ENCODE peak calls at places on chromosomes 1 and 21, in eight cellular contexts. N is sigmoid colon, C is mucosa of descending colon, B is astrocyte, T is heart left ventricle, H is upper lobe of right lung, P is fibroblast of the aortic adventitia, D is stomach. L is an unnamed sample.

GRCh38 chr21:25717491-25718139 is 17.1 kb downstream of the ATP5PF start:
- DNase-seq in T (no peak), N (no peak), C (no peak), P (peak), B (peak), H (no peak), D (no peak), L (peak)

GRCh38 chr1:10152709-10153284 is 57.6 kb upstream of the KIF1B start:
- DNase-seq in D (peak), P (peak), N (no peak), B (peak), T (no peak), H (no peak), C (no peak), L (peak)

GRCh38 chr1:24360681-24361080 is 41.5 kb downstream of the GRHL3 start:
- DNase-seq in H (no peak), D (no peak), T (no peak), P (no peak), C (no peak), B (no peak), N (no peak), L (no peak)

GRCh38 chr1:109397451-109398342 is at the start of gene SORT1:
- DNase-seq in N (peak), H (peak), T (peak), P (peak), B (peak), C (peak), D (peak), L (peak)

GRCh38 chr1:162182090-162182489 is 112.6 kb downstream of the NOS1AP start:
- DNase-seq in T (no peak), N (no peak), B (no peak), D (no peak), P (no peak), H (no peak), C (no peak), L (no peak)

GRCh38 chr1:228416217-228416971 is at the start of gene TRIM17:
- DNase-seq in D (no peak), P (no peak), N (no peak), B (no peak), T (no peak), H (no peak), C (no peak), L (peak)

GRCh38 chr1:233518344-233518743 is 95.6 kb upstream of the KCNK1 start:
- DNase-seq in B (no peak), T (no peak), H (no peak), C (no peak), D (peak), P (peak), N (no peak), L (peak)

GRCh38 chr1:46596036-46596435 is 8.0 kb downstream of the MKNK1 start:
- DNase-seq in T (no peak), H (no peak), N (no peak), D (no peak), B (no peak), P (no peak), C (no peak), L (no peak)

GRCh38 chr1:24900486-24900849 is 29.6 kb downstream of the RUNX3 start:
- DNase-seq in N (no peak), B (no peak), T (no peak), H (no peak), D (peak), C (no peak), P (no peak), L (no peak)

GRCh38 chr1:193417420-193417819 is 231.0 kb upstream of the B3GALT2 start:
- DNase-seq in H (peak), B (peak), C (no peak), T (no peak), D (no peak), P (no peak), N (no peak), L (peak)

GRCh38 chr1:22808186-22808845 is 97.7 kb downstream of the EPHB2 start:
- DNase-seq in C (no peak), D (no peak), H (no peak), B (peak), T (no peak), N (no peak), P (peak), L (peak)

GRCh38 chr1:36486436-36487335 is 4.0 kb upstream of the CSF3R start:
- DNase-seq in C (peak), D (peak), T (no peak), B (no peak), P (no peak), N (peak), H (peak), L (peak)

GRCh38 chr21:32096411-32096810 is 182.4 kb downstream of the MIS18A start:
- DNase-seq in P (peak), N (no peak), H (no peak), B (no peak), T (no peak), D (no peak), C (no peak), L (no peak)

GRCh38 chr1:109827466-109827865 is 63.7 kb upstream of the EPS8L3 start:
- DNase-seq in T (no peak), H (no peak), D (no peak), C (no peak), P (no peak), B (no peak), N (no peak), L (peak)

GRCh38 chr1:202283991-202284390 is 57.7 kb downstream of the UBE2T start:
- DNase-seq in P (peak), T (no peak), C (no peak), B (peak), H (no peak), D (no peak), N (no peak), L (peak)

GRCh38 chr1:104172243-104172681 is 422.6 kb downstream of the AMY1C start:
- DNase-seq in P (no peak), B (no peak), D (no peak), N (no peak), C (no peak), H (peak), T (peak), L (no peak)

GRCh38 chr1:228304225-228304624 is 96.4 kb downstream of the OBSCN start:
- DNase-seq in D (peak), B (no peak), C (no peak), T (peak), N (peak), P (no peak), H (peak), L (no peak)

GRCh38 chr1:17251246-17251645 is 2.3 kb downstream of the PADI3 start:
- DNase-seq in B (no peak), P (no peak), T (no peak), N (no peak), H (no peak), C (peak), D (no peak), L (peak)

GRCh38 chr1:4745560-4745959 is 91.2 kb downstream of the AJAP1 start:
- DNase-seq in C (no peak), T (no peak), H (no peak), P (no peak), D (no peak), N (no peak), B (no peak), L (no peak)

GRCh38 chr1:202274611-202275010 is 67.1 kb downstream of the UBE2T start:
- DNase-seq in P (peak), T (no peak), H (no peak), D (peak), B (no peak), C (no peak), N (no peak), L (peak)

GRCh38 chr1:48493970-48494769 is 22.2 kb upstream of the SPATA6 start:
- DNase-seq in P (peak), T (no peak), D (no peak), C (no peak), B (peak), N (peak), H (no peak), L (peak)

GRCh38 chr1:212899845-212900244 is 41.8 kb downstream of the FLVCR1 start:
- DNase-seq in H (no peak), D (no peak), B (no peak), P (no peak), N (no peak), T (no peak), C (no peak), L (no peak)
- H3K4me3 ChIP-seq in H (no peak), D (no peak), B (no peak), P (no peak), N (no peak), T (no peak), C (no peak), L (no peak)

GRCh38 chr1:20466231-20466630 is 19.8 kb downstream of the CAMK2N1 start:
- DNase-seq in T (no peak), P (no peak), C (no peak), H (no peak), N (no peak), D (no peak), B (no peak), L (no peak)

GRCh38 chr1:20472860-20473711 is 12.9 kb downstream of the CAMK2N1 start:
- DNase-seq in N (peak), T (peak), H (no peak), P (peak), C (peak), D (peak), B (no peak), L (peak)

GRCh38 chr1:20472121-20472520 is 13.9 kb downstream of the CAMK2N1 start:
- DNase-seq in P (no peak), C (no peak), T (no peak), N (no peak), B (no peak), H (no peak), D (no peak), L (no peak)

GRCh38 chr1:20470174-20470573 is 15.8 kb downstream of the CAMK2N1 start:
- DNase-seq in N (no peak), B (no peak), H (no peak), C (no peak), T (no peak), D (no peak), P (no peak), L (no peak)

GRCh38 chr1:20469406-20470076 is 16.5 kb downstream of the CAMK2N1 start:
- DNase-seq in N (no peak), B (no peak), P (no peak), T (no peak), H (no peak), C (no peak), D (no peak), L (no peak)
- TF ChIP-seq CTCF in N (no peak), B (no peak), P (no peak), T (no peak), H (no peak), C (no peak), D (no peak), L (no peak)

GRCh38 chr1:209885403-209886218 is 52.4 kb upstream of the SYT14 start:
- DNase-seq in P (no peak), D (no peak), C (no peak), N (no peak), H (no peak), T (no peak), B (peak), L (no peak)
- H3K4me3 ChIP-seq in P (no peak), D (no peak), C (no peak), N (no peak), H (no peak), T (no peak), B (no peak), L (no peak)

DNA sequence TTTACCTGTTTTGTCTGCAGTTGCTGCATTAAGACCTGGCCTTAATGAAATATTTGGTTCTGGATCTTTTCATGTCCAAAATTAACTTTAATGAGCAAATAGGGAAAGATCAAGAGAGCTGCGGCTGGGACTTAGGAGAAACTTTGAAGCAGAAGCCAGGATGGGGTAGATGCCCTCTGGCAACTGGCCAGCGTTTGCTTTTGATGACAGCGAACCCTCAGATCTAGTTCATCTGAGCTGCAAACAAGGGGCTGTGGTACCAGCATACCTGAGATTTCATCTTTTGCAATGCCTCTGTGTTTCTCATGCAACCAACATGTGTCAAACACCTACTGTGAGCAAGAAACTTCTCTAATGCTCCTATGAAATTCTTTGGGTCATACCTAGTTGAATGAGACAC is 13.0 kb upstream of the TEDDM1 start:
- DNase-seq in C (no peak), T (no peak), N (no peak), P (no peak), D (no peak), B (no peak), H (no peak), L (no peak)
- TF ChIP-seq CTCF in C (no peak), T (no peak), N (no peak), P (no peak), D (no peak), B (no peak), H (no peak), L (no peak)

GRCh38 chr1:90719321-90720136 is 2.4 kb upstream of the BARHL2 start:
- DNase-seq in B (no peak), T (no peak), P (no peak), H (no peak), C (no peak), N (no peak), D (no peak), L (no peak)
- H3K4me3 ChIP-seq in B (no peak), T (no peak), P (no peak), H (no peak), C (no peak), N (no peak), D (no peak), L (no peak)

GRCh38 chr1:231337472-231338269 is at the start of gene EXOC8:
- DNase-seq in C (peak), B (peak), P (peak), N (peak), D (peak), H (peak), T (peak), L (peak)
- TF ChIP-seq CTCF in C (no peak), B (no peak), P (no peak), N (no peak), D (no peak), H (no peak), T (no peak), L (no peak)

GRCh38 chr21:42112223-42112622 is 41.1 kb downstream of the UMODL1 start:
- DNase-seq in N (no peak), T (no peak), D (no peak), B (no peak), P (no peak), H (no peak), C (no peak), L (no peak)
- H3K4me3 ChIP-seq in N (no peak), T (no peak), D (no peak), B (no peak), P (no peak), H (no peak), C (no peak), L (no peak)

DNA sequence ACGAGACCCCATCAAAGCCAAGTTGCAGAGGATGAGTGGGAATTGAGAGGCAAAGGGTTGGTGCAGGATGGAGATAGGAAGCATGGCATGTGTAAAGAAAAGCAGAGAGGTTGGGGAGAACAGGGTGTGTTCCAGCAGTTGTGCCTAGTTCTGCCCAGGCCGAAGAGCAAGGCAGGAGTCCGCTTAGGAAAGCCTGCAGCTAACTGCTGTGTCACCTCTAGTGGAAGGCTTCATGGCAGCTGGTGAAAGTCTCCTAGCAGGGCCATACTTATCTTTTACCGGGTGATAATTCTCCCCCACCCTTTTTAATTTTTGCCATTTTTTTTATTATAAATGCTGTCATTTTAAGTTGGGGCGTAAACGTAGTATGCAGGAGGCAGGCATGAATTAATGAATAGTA is 93.6 kb downstream of the NFIA start:
- DNase-seq in D (no peak), P (no peak), H (no peak), B (no peak), N (no peak), C (no peak), T (no peak), L (no peak)
- TF ChIP-seq CTCF in D (no peak), P (no peak), H (no peak), B (no peak), N (no peak), C (no peak), T (no peak), L (no peak)

GRCh38 chr1:67308136-67308535 is 463 bp downstream of the IL12RB2 start:
- DNase-seq in H (no peak), T (no peak), D (no peak), N (no peak), C (no peak), B (no peak), P (no peak), L (no peak)
- H3K4me3 ChIP-seq in H (peak), T (peak), D (peak), N (peak), C (no peak), B (no peak), P (no peak), L (peak)